ENCODE peak calls at places on chromosomes 13 and 19, in five cellular contexts. J is astrocyte of the spinal cord, L is AG09319, F is coronary artery, S is AG09309. Y is an unnamed sample.

GRCh38 chr19:9945319-9945966 is 9.1 kb upstream of the OLFM2 start:
- DNase-seq in S (peak), F (peak), J (peak), L (peak), Y (peak)

GRCh38 chr13:79659161-79659560 is 178.2 kb downstream of the NDFIP2 start:
- DNase-seq in L (no peak), S (no peak), F (no peak), J (no peak), Y (peak)

GRCh38 chr19:41427647-41428480 is 690 bp upstream of the B3GNT8 start:
- DNase-seq in S (no peak), L (no peak), J (no peak), F (peak), Y (peak)

GRCh38 chr13:98397221-98397620 is 179.7 kb downstream of the STK24 start:
- DNase-seq in L (no peak), F (no peak), S (no peak), J (peak), Y (no peak)

GRCh38 chr19:49590971-49591730 is at the start of gene PRR12:
- DNase-seq in J (peak), S (no peak), F (no peak), L (no peak), Y (no peak)

GRCh38 chr13:22195726-22196125 is 524.9 kb downstream of the FGF9 start:
- DNase-seq in S (no peak), F (no peak), L (no peak), J (no peak), Y (no peak)

GRCh38 chr19:13149628-13150186 is 468 bp downstream of the STX10 start:
- DNase-seq in L (no peak), J (peak), F (no peak), S (no peak), Y (no peak)

GRCh38 chr13:33401238-33401637 is 115.7 kb upstream of the STARD13 start:
- DNase-seq in S (no peak), J (no peak), F (no peak), L (no peak), Y (peak)

GRCh38 chr13:48819376-48819775 is 156.3 kb upstream of the FNDC3A start:
- DNase-seq in F (no peak), S (no peak), J (no peak), L (no peak), Y (peak)

GRCh38 chr19:41706741-41707501 is 1.5 kb upstream of the CEACAM5 start:
- DNase-seq in J (no peak), S (no peak), L (no peak), F (peak), Y (no peak)

GRCh38 chr13:27857271-27857670 is 62.5 kb upstream of the PDX1 start:
- DNase-seq in J (no peak), L (no peak), S (no peak), F (no peak), Y (no peak)

GRCh38 chr19:11535792-11536595 is 2.7 kb upstream of the CNN1 start:
- DNase-seq in J (peak), L (peak), F (peak), S (no peak), Y (peak)

GRCh38 chr19:19663292-19664120 is at the start of gene ATP13A1:
- DNase-seq in L (peak), S (peak), J (peak), F (peak), Y (peak)
- TF ChIP-seq CTCF in L (peak), S (no peak), J (peak), F (no peak), Y (peak)

GRCh38 chr13:37640499-37640898 is 41.9 kb upstream of the POSTN start:
- DNase-seq in F (no peak), J (peak), L (peak), S (peak), Y (peak)
- TF ChIP-seq CTCF in F (no peak), J (peak), L (peak), S (peak), Y (peak)

GRCh38 chr13:110275931-110276552 is 30.9 kb downstream of the COL4A1 start:
- DNase-seq in F (no peak), S (no peak), L (no peak), J (no peak), Y (no peak)

GRCh38 chr13:110273254-110273653 is 33.7 kb downstream of the COL4A1 start:
- DNase-seq in L (no peak), J (no peak), F (no peak), S (no peak), Y (no peak)

GRCh38 chr13:110276553-110276950 is 30.4 kb downstream of the COL4A1 start:
- DNase-seq in L (no peak), F (no peak), S (no peak), J (no peak), Y (no peak)

GRCh38 chr13:110272651-110273050 is 34.3 kb downstream of the COL4A1 start:
- DNase-seq in F (no peak), L (no peak), J (no peak), S (no peak), Y (no peak)

DNA sequence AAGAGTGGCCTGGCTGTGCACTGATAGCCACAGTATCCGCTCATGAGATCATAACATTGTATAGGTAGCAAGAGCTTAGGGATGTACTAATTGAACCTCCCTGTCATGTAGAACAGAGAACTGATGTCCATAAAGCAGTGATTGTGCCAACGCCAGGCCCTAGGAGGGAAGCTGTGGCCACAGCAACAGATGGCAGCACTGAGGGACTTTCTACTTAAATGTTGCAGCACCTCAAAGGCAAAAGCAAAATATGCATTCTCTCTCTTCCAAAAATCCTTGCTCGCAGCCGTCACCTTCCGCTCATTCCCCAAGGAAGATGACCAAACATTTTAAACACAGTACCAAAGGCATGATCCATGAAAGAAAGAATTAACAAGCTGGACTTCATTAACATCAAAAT is 32.3 kb downstream of the COL4A1 start:
- DNase-seq in L (no peak), S (no peak), F (no peak), J (no peak), Y (no peak)
- TF ChIP-seq CTCF in L (peak), S (peak), F (no peak), J (peak), Y (peak)

DNA sequence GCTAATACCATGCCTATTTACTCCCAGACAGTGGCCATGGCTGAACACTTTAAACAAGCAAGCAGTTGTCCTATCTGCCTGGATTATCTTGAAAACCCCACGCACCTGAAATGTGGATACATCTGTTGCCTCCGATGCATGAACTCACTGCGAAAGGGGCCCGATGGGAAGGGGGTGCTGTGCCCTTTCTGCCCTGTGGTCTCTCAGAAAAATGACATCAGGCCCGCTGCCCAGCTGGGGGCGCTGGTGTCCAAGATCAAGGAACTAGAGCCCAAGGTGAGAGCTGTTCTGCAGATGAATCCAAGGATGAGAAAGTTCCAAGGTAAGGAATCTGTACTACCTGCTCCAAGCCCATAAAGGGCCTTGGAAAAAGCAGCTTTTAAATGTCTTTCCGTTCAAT is 8.6 kb downstream of the RFPL4AL1 start:
- DNase-seq in J (no peak), F (no peak), S (no peak), L (no peak), Y (no peak)
- TF ChIP-seq CTCF in J (no peak), F (no peak), S (no peak), L (no peak), Y (no peak)